ENCODE peak calls at places on chromosomes 12 and 14, in six cellular contexts. X, Q, M, B, E and H are unnamed samples.

GRCh38 chr12:125228519-125229260 is 163.5 kb downstream of the AACS start:
- DNase-seq in B (no peak), Q (no peak), M (no peak), E (no peak), X (no peak), H (no peak)

GRCh38 chr12:5499566-5500325 is 67.8 kb downstream of the NTF3 start:
- DNase-seq in B (no peak), E (no peak), Q (peak), M (no peak), X (no peak), H (no peak)

GRCh38 chr12:65779091-65779642 is 45.1 kb upstream of the HMGA2 start:
- DNase-seq in Q (peak), X (peak), B (no peak), M (no peak), E (no peak), H (no peak)

GRCh38 chr12:80627773-80628172 is 79.7 kb upstream of the MYF6 start:
- DNase-seq in Q (peak), B (no peak), M (no peak), E (no peak), X (no peak), H (no peak)

GRCh38 chr12:75389061-75389460 is 1.8 kb upstream of the GLIPR1L2 start:
- DNase-seq in E (no peak), M (no peak), Q (peak), B (no peak), X (no peak), H (no peak)

GRCh38 chr14:92650581-92651105 is 97.8 kb downstream of the LGMN start:
- DNase-seq in X (no peak), M (peak), E (no peak), Q (no peak), B (no peak), H (no peak)

GRCh38 chr14:92603309-92604257 is 90.0 kb downstream of the RIN3 start:
- DNase-seq in X (peak), Q (peak), E (peak), M (no peak), B (peak), H (no peak)

GRCh38 chr14:64692597-64693350 is 11.4 kb upstream of the PLEKHG3 start:
- DNase-seq in E (no peak), X (no peak), Q (no peak), B (no peak), M (no peak), H (no peak)

GRCh38 chr14:96421236-96421635 is 29.3 kb downstream of the AK7 start:
- DNase-seq in X (no peak), B (no peak), M (no peak), Q (no peak), E (no peak), H (no peak)

GRCh38 chr12:112782250-112782649 is 9.3 kb upstream of the RPH3A start:
- DNase-seq in Q (no peak), M (no peak), B (no peak), E (no peak), X (no peak), H (no peak)
- TF ChIP-seq CTCF in Q (no peak), M (no peak), B (no peak), E (no peak), X (no peak), H (no peak)

DNA sequence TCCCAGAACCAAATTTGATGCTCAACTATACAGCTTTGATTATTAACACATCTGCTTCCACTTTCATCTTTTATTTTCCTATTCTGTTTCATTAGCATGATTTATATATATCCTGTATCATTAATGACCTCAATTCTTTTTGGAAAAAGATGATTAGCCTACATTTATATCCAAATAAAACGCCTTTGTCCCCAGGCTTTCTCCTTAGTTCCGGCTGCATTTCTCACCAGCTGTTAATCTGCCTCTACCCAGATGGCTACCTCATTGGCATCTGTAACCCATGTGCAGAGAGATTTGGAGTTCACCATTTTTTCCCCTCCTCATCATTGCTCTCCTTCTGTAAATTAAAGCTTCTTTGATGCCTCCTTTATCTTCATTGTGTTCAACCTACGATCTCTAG is 336.8 kb upstream of the RGS6 start:
- DNase-seq in Q (no peak), B (no peak), X (no peak), E (no peak), M (no peak), H (no peak)
- TF ChIP-seq CTCF in Q (no peak), B (no peak), X (no peak), E (no peak), M (no peak), H (no peak)

GRCh38 chr12:42761601-42762350 is 172.2 kb upstream of the PRICKLE1 start:
- DNase-seq in E (no peak), X (no peak), M (no peak), B (no peak), Q (peak), H (no peak)

GRCh38 chr12:42763682-42764081 is 174.1 kb upstream of the PRICKLE1 start:
- DNase-seq in Q (no peak), E (no peak), B (no peak), M (no peak), X (no peak), H (no peak)

GRCh38 chr12:42759622-42760273 is 170.2 kb upstream of the PRICKLE1 start:
- DNase-seq in X (no peak), B (no peak), E (no peak), Q (peak), M (peak), H (no peak)

GRCh38 chr12:42760550-42760949 is 171.0 kb upstream of the PRICKLE1 start:
- DNase-seq in E (no peak), X (no peak), Q (no peak), M (no peak), B (no peak), H (no peak)

DNA sequence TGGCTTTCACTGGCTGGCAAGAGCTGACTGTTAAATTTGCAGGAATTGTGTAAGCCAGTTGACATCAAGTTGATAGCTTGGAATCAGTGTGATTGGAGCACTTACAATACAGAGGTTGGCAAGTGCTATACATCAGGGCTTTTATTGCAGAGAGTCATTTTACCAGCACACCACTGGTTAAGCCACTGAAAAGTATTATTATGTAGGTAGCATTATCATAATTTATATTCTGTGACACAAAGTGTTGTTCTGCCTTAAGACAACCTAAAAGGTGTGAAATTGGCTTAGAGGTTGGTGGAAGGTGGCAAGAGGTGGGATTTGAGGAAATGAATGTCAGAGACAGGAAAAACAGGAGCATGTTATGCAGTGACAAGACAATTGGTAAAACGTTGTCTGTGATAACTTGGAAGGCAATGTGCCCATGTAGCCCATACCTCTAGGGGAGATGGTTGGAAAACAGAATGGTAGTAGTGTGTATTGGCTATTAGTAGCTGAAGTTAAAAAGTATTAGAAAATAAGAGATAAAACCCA is 172.9 kb upstream of the PRICKLE1 start:
- DNase-seq in Q (no peak), B (no peak), X (no peak), M (no peak), E (no peak), H (no peak)
- TF ChIP-seq CTCF in Q (no peak), B (no peak), X (no peak), M (no peak), E (no peak), H (no peak)

DNA sequence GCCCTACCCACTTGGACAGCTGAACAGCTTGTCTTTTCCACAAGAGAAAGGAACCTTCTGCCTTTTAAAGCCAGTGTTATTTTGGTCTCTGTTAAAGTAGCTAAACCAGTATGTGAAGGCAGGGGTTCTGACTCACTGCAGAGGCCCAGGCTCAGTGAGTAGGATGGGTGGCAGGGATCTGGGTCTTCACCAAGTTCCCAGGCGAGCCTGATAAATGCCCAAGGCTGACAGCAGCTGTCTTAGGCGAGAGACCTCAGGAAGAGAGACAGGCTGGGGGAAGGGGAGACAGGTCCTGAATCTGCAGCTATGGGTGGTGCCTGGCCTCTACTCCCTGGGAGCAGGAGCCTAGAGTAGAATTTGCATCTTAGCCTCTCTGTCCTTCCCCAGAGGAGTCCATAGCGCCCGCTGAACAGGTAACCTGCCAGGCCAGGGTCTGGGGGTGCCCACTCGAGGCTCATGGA is 18.1 kb upstream of the KIF26A start:
- DNase-seq in B (no peak), X (no peak), M (no peak), Q (no peak), E (no peak), H (no peak)
- TF ChIP-seq CTCF in B (no peak), X (no peak), M (no peak), Q (no peak), E (no peak), H (no peak)

DNA sequence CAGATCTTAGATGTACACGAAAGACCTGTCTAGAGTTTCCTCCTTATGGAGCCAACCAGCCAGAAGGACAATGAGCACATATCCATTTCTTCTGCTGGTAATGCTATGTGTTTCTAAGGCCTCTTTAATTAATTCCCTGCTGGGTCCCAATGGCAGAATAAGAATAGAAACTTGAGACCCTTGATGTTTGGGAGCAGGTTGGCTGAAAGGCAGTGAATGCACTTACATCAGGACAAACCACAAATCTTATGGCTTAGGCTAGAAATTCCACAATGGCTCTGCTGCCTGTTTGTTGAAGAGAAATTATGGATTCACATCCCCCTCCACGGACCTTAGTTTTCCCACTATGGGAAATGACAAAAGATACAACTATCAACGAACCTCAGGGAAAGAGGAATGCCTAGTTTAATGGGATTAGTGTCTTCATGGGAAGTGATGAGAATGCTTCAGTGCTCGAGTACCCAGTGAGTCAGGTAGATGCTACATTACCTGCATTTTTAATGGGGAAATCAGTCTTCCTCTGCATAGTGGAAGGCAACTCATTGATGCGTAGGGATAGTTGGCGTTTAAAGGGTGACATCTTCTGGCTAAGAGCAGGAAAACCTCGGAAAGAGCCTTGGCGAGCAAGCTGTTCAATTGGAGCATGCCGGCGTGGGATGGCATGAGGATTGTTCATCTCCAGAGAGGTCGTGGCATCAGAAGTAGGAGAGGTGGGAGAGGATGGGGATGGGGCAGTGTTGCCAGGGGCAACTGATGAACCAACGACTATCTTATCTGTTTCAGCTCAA is 46.5 kb downstream of the PAPLN start:
- DNase-seq in E (no peak), Q (peak), M (no peak), B (peak), X (peak), H (no peak)
- TF ChIP-seq CTCF in E (no peak), Q (peak), M (no peak), B (peak), X (peak), H (no peak)

DNA sequence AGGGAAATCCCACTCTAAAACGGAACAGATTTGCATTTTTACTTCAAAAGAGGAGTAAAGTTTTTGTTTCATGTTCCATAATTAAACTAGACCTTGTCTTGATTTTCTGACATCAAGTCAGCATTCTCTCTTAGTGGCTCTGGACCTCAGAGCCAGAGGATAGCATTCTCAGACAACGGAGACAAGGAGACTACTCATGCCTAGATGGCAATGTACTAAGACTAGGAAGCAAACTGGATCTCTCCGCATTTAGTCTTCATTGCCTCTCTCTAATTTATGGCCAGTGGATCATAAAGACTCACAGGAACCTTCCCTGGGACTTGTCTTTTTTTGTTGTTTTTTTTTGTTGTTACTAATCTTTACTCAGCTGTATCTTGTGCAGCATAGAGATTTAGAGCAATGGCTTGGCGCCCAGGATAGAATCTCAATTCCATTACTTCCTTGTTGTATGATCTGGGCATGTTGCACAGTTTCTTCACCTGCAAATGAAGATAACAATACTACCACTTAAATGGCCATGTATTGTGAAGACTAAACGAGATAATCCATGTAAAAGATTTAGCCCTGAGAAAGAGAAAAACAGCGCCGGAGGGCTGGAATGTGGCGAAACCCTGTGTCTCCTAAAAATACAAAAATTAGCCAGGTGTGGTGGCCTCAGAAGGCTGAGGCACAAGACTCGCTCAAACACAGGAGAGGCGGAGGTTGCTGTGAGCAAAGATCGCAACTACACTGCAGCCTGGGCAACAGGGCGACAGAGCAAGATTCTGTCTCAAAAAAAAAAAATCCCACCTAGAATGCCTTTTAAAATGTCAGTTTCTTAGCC is 4.0 kb upstream of the GEMIN2 start:
- DNase-seq in E (no peak), X (no peak), M (no peak), B (no peak), Q (no peak), H (no peak)
- TF ChIP-seq CTCF in E (no peak), X (no peak), M (no peak), B (no peak), Q (no peak), H (no peak)

DNA sequence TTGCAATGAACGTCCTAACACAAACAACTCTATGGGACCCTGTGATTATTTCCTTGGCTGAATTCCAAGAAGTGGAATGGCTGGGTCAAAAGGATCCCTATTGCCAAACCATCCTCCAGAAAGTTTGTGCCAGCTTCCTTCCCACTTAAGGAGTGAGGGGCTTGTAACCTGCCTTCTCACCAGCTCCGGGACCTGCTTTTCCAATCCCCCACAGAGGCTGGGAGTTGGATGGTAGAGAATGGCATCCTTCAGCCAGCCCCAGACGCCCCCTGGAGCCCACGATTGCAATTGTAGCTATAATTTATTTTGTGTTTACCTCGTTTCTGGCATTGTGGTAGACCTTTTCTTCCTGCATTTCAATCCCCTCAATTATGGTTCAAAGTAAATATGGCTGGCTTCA is 9.7 kb upstream of the ZDHHC22 start:
- DNase-seq in B (peak), Q (no peak), E (no peak), M (no peak), X (peak), H (no peak)
- TF ChIP-seq CTCF in B (peak), Q (peak), E (no peak), M (no peak), X (peak), H (peak)

DNA sequence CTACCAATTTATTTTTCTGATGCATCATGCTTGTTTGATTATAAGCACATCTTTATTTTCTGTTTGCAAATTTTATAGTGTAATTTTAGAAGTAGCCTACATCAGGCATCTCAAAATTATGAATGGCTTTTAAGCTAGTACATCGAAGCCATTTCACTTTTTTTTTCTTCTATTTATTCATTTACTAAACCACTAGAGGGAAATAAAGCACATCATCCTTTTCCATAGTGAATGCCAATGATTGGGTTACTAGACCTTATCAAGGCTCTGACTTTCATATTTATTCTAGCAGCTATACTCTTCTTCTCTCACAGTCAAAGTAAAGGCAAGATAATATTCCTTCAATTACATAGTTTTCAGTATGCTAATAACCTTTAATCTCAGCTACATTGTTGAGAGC is 736.4 kb upstream of the LRFN5 start:
- DNase-seq in Q (no peak), B (no peak), E (no peak), M (no peak), X (no peak), H (no peak)
- TF ChIP-seq CTCF in Q (no peak), B (no peak), E (no peak), M (no peak), X (no peak), H (no peak)

GRCh38 chr12:107564946-107565345 is 120.7 kb upstream of the PWP1 start:
- DNase-seq in Q (peak), X (peak), M (no peak), E (no peak), B (peak), H (no peak)
- TF ChIP-seq CTCF in Q (peak), X (peak), M (no peak), E (peak), B (no peak), H (no peak)

GRCh38 chr12:32822344-32822743 is 66.6 kb upstream of the YARS2 start:
- DNase-seq in M (no peak), E (no peak), B (no peak), X (no peak), Q (no peak), H (no peak)
- TF ChIP-seq CTCF in M (no peak), E (no peak), B (no peak), X (no peak), Q (no peak), H (no peak)